ENCODE peak calls at places on chromosomes 5 and 9, in six cellular contexts. K is tibial nerve, A is HCT116, D is ovary, C is esophagus squamous epithelium, J is K562. Y is an unnamed sample.

GRCh38 chr9:130328349-130328801 is 62.8 kb downstream of the HMCN2 start:
- DNase-seq in K (peak; percentile 81), A (no peak), D (no peak), C (no peak), J (no peak), Y (no peak)

GRCh38 chr5:14872070-14872989 is 752 bp upstream of the ANKH start:
- DNase-seq in K (peak; percentile 70), A (no peak), D (peak; percentile 47), C (peak; percentile 11), J (peak; percentile 35), Y (peak; percentile 87)

GRCh38 chr9:126702501-126703329 is 89.0 kb downstream of the LMX1B start:
- DNase-seq in K (no peak), A (no peak), D (peak; percentile 13), C (no peak), J (peak; percentile 55), Y (peak; percentile 67)

GRCh38 chr5:91232523-91232922 is 150.6 kb downstream of the ARRDC3 start:
- DNase-seq in K (no peak), A (no peak), D (no peak), C (no peak), J (no peak), Y (no peak)

GRCh38 chr5:126801992-126802294 is 25.0 kb downstream of the LMNB1 start:
- DNase-seq in K (peak; percentile 13), A (no peak), D (no peak), C (no peak), J (no peak), Y (no peak)

GRCh38 chr5:167804512-167805220 is 486.8 kb upstream of the WWC1 start:
- DNase-seq in K (no peak), A (no peak), D (no peak), C (no peak), J (no peak), Y (no peak)

GRCh38 chr5:180208435-180209081 is 453 bp downstream of the RASGEF1C start:
- DNase-seq in K (no peak), A (no peak), D (no peak), C (no peak), J (peak; percentile 33), Y (no peak)

GRCh38 chr5:131406076-131406475 is 142.2 kb downstream of the CDC42SE2 start:
- DNase-seq in K (no peak), A (no peak), D (no peak), C (no peak), J (no peak), Y (no peak)

GRCh38 chr5:3361811-3362605 is 233.6 kb upstream of the IRX1 start:
- DNase-seq in K (no peak), A (no peak), D (no peak), C (no peak), J (no peak), Y (peak; percentile 28)

GRCh38 chr5:93289915-93290314 is 291.1 kb downstream of the NR2F1-AS1 start:
- DNase-seq in K (no peak), A (no peak), D (no peak), C (no peak), J (no peak), Y (no peak)

GRCh38 chr5:172944741-172945140 is 14.5 kb upstream of the RPL26L1 start:
- DNase-seq in K (no peak), A (no peak), D (no peak), C (no peak), J (no peak), Y (no peak)

GRCh38 chr9:89888233-89888632 is 283.4 kb downstream of the GADD45G start:
- DNase-seq in K (no peak), A (no peak), D (no peak), C (no peak), J (no peak), Y (no peak)

GRCh38 chr9:114027159-114027895 is 50.8 kb downstream of the AMBP start:
- DNase-seq in K (no peak), A (no peak), D (no peak), C (no peak), J (no peak), Y (no peak)

GRCh38 chr5:10303699-10304170 is 4.0 kb downstream of the CMBL start:
- DNase-seq in K (no peak), A (no peak), D (no peak), C (no peak), J (peak; percentile 91), Y (no peak)

GRCh38 chr5:10300246-10300645 is 7.5 kb downstream of the CMBL start:
- DNase-seq in K (no peak), A (no peak), D (no peak), C (no peak), J (no peak), Y (no peak)

GRCh38 chr5:10301266-10301665 is 6.4 kb downstream of the CMBL start:
- DNase-seq in K (no peak), A (no peak), D (no peak), C (no peak), J (peak; percentile 84), Y (no peak)

GRCh38 chr5:10303201-10303600 is 4.5 kb downstream of the CMBL start:
- DNase-seq in K (no peak), A (no peak), D (no peak), C (no peak), J (no peak), Y (no peak)

GRCh38 chr5:10301842-10302610 is 5.7 kb downstream of the CMBL start:
- DNase-seq in K (no peak), A (no peak), D (peak; percentile 59), C (no peak), J (no peak), Y (no peak)
- H3K27ac ChIP-seq in K (peak overlapping the region; percentile 50), A (no peak overlapping the region), D (no peak overlapping the region), C (no peak overlapping the region), J (peak overlapping the region; percentile 94), Y (no peak overlapping the region)

GRCh38 chr9:34379334-34380033 is 2.8 kb upstream of the MYORG start:
- DNase-seq in K (peak; percentile 93), A (peak; percentile 77), D (peak; percentile 78), C (peak; percentile 66), J (peak; percentile 86), Y (peak; percentile 92)
- TF ChIP-seq POLR2A in K (no peak), A (no peak), D (no peak), C (no peak), J (no peak), Y (no peak)

DNA sequence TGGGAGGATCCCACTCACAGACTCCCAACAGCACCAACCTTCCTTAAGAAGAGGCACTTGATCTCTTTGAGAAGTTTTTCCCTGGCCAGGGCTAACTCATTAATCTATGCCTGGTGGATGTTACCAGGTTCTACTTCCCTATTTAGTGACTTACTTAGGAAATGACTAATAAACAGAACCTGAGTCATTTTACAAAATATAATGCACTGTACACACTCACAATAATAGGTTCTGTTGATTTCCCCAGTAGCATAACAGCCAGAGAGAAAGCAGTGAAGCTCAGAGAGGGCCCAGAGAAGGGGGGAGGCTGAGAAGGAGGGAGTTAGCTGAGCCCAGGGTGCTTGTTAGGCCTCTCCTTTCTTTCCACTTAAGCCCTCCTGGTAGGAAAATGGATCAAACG is 27.1 kb downstream of the FRMD3 start:
- DNase-seq in K (no peak), A (no peak), D (no peak), C (no peak), J (no peak), Y (no peak)
- H3K27ac ChIP-seq in K (no peak overlapping the region), A (no peak overlapping the region), D (no peak overlapping the region), C (peak overlapping the region; percentile 25), J (no peak overlapping the region), Y (no peak overlapping the region)

GRCh38 chr5:71588533-71588885 is 1.4 kb downstream of the MCCC2 start:
- DNase-seq in K (no peak), A (no peak), D (no peak), C (no peak), J (no peak), Y (no peak)
- TF ChIP-seq POLR2A in K (no peak), A (no peak), D (no peak), C (no peak), J (no peak), Y (no peak)